ENCODE peak calls at places on chromosomes 11 and 22, in eight cellular contexts. M is esophagus muscularis mucosa; S is naive thymus-derived CD4-positive, alpha-beta T cell; B is endothelial cell of umbilical vein; F is A549; U is transverse colon; L is thoracic aorta; O is cardiac muscle cell. D is an unnamed sample.

GRCh38 chr11:129458756-129459535 is 83.3 kb downstream of the BARX2 start:
- DNase-seq in M (peak; percentile 74), S (no peak), B (no peak), F (no peak), U (no peak), L (no peak), O (no peak), D (no peak)

GRCh38 chr11:88363004-88363403 is 25.5 kb upstream of the CTSC start:
- DNase-seq in M (no peak), S (no peak), B (no peak), F (no peak), U (no peak), L (no peak), O (no peak), D (no peak)

GRCh38 chr11:3178349-3178748 is 13.2 kb upstream of the OSBPL5 start:
- DNase-seq in M (no peak), S (no peak), B (no peak), F (no peak), U (no peak), L (no peak), O (peak; percentile 70), D (no peak)

GRCh38 chr11:125062931-125063428 is at the start of gene SLC37A2:
- DNase-seq in M (peak; percentile 92), S (peak; percentile 10), B (peak; percentile 64), F (peak; percentile 11), U (peak; percentile 73), L (peak; percentile 34), O (peak; percentile 68), D (peak; percentile 55)

GRCh38 chr11:114651145-114651718 is 27.1 kb upstream of the NXPE2 start:
- DNase-seq in M (no peak), S (no peak), B (no peak), F (no peak), U (peak; percentile 49), L (no peak), O (no peak), D (no peak)

GRCh38 chr11:117457835-117458234 is 130.2 kb downstream of the CEP164 start:
- DNase-seq in M (no peak), S (no peak), B (no peak), F (no peak), U (no peak), L (no peak), O (no peak), D (no peak)

GRCh38 chr11:102111787-102112653 is 1.8 kb downstream of the YAP1 start:
- DNase-seq in M (no peak), S (peak; percentile 24), B (peak; percentile 93), F (peak; percentile 89), U (peak; percentile 43), L (peak; percentile 9), O (peak; percentile 89), D (no peak)

GRCh38 chr22:29610780-29611179 is 7.3 kb downstream of the NF2 start:
- DNase-seq in M (no peak), S (no peak), B (no peak), F (no peak), U (no peak), L (no peak), O (no peak), D (no peak)

GRCh38 chr11:129787518-129787917 is 28.1 kb upstream of the TMEM45B start:
- DNase-seq in M (no peak), S (no peak), B (no peak), F (no peak), U (no peak), L (no peak), O (no peak), D (no peak)

GRCh38 chr22:49525776-49526535 is 301.7 kb downstream of the BRD1 start:
- DNase-seq in M (no peak), S (no peak), B (no peak), F (no peak), U (no peak), L (no peak), O (no peak), D (peak; percentile 35)

GRCh38 chr11:12235549-12235944 is 125.2 kb downstream of the MICAL2 start:
- DNase-seq in M (no peak), S (no peak), B (no peak), F (peak; percentile 38), U (no peak), L (no peak), O (peak; percentile 43), D (no peak)

GRCh38 chr11:120303004-120303637 is 22.0 kb upstream of the TLCD5 start:
- DNase-seq in M (no peak), S (peak; percentile 27), B (peak; percentile 73), F (peak; percentile 76), U (peak; percentile 81), L (no peak), O (peak; percentile 89), D (peak; percentile 61)
- H3K27ac ChIP-seq in M (no peak overlapping the region), S (no peak overlapping the region), B (no peak overlapping the region), F (no peak overlapping the region), U (peak overlapping the region; percentile 23), L (no peak overlapping the region), O (no peak overlapping the region), D (no peak overlapping the region)

DNA sequence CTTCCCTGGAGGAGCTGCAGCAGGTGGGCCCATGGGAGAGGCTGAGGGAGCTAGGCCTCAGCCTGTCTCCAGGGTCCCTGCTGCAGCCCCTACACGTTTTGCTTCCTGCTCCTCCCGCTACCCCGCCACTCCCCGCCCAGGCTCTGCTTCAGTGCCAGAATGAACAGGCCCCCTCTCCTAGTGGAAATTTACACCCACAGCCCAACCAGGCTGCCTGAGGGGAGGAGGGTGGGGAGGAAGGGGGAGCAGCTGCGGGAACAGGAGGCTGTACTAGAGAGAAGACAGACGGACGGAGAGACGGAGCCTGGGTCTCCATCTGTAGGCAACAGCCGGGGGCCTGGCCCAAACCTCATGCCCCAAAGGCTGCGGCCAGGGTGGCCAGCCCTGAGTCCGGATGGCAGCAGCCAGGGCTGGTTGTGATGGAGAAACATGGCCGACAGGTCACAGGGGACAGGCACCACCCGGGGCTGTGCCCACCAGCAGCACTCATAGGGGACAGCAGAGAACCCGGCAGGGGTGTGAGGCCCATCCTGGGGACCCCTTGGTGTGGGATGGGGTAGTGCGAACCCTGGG is 20.6 kb downstream of the FLRT1 start:
- DNase-seq in M (no peak), S (no peak), B (no peak), F (no peak), U (no peak), L (no peak), O (no peak), D (no peak)
- H3K27ac ChIP-seq in M (peak overlapping the region; percentile 52), S (no peak overlapping the region), B (no peak overlapping the region), F (no peak overlapping the region), U (peak overlapping the region; percentile 25), L (no peak overlapping the region), O (no peak overlapping the region), D (no peak overlapping the region)

GRCh38 chr11:121895919-121896318 is 220.1 kb downstream of the BLID start:
- DNase-seq in M (no peak), S (no peak), B (no peak), F (no peak), U (no peak), L (no peak), O (no peak), D (no peak)
- H3K27ac ChIP-seq in M (no peak overlapping the region), S (no peak overlapping the region), B (no peak overlapping the region), F (no peak overlapping the region), U (no peak overlapping the region), L (no peak overlapping the region), O (no peak overlapping the region), D (no peak overlapping the region)

DNA sequence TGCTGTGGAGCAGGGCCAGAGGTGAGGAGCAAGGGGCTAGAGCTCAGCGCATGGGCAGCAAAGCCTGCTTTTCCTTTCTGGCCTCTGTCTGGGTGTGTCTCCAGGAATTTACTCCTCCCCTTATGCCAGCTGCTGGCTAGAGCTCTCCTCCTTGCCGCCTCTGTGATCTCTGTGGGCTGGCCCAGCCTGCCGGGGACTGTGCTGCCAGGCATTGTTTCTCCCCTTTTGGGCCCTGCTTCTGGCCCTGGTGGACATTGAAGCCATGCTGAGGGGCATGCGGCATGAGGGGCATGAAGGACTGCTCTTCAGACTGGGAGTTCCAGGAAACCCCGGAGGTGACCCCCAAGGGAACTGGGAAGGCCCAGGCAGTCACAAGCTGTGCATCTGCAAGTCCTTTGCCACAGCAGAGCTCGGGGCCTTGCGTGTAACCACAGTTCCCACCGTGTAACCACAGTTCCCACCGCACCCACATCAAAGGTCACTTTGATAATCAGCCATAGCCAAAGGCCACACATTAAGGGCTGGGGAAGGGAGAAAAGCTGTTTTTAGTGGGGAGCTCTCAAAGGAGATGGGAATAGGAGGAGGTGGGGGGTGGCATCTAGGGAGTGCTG is 62.1 kb downstream of the PPFIBP2 start:
- DNase-seq in M (no peak), S (peak; percentile 12), B (no peak), F (peak; percentile 56), U (peak; percentile 78), L (no peak), O (no peak), D (peak; percentile 51)
- H3K27ac ChIP-seq in M (peak overlapping the region; percentile 80), S (no peak overlapping the region), B (no peak overlapping the region), F (peak overlapping the region; percentile 88), U (peak overlapping the region; percentile 92), L (peak overlapping the region; percentile 91), O (no peak overlapping the region), D (no peak overlapping the region)

GRCh38 chr11:64321026-64321425 is 3.1 kb downstream of the PRDX5 start:
- DNase-seq in M (no peak), S (no peak), B (no peak), F (no peak), U (no peak), L (no peak), O (no peak), D (no peak)
- H3K27ac ChIP-seq in M (no peak overlapping the region), S (no peak overlapping the region), B (no peak overlapping the region), F (no peak overlapping the region), U (peak overlapping the region; percentile 99), L (no peak overlapping the region), O (no peak overlapping the region), D (no peak overlapping the region)

GRCh38 chr11:39741066-39741465 is 1718.4 kb downstream of the LRRC4C start:
- DNase-seq in M (no peak), S (no peak), B (no peak), F (peak; percentile 2), U (no peak), L (no peak), O (no peak), D (no peak)

GRCh38 chr11:39745401-39745800 is 1714.1 kb downstream of the LRRC4C start:
- DNase-seq in M (no peak), S (no peak), B (no peak), F (peak; percentile 15), U (no peak), L (no peak), O (no peak), D (no peak)
- H3K27ac ChIP-seq in M (no peak overlapping the region), S (no peak overlapping the region), B (no peak overlapping the region), F (no peak overlapping the region), U (no peak overlapping the region), L (no peak overlapping the region), O (no peak overlapping the region), D (no peak overlapping the region)